ENCODE peak calls at places on chromosomes 12 and 14, in five cellular contexts. One of them, this sample, is unnamed.

GRCh38 chr12:131565256-131566005 is 145.5 kb upstream of the SFSWAP start:
- DNase-seq in HuH-7: no peak
- DNase-seq in NCI-H1092: no peak
- DNase-seq in astrocyte of the hippocampus: no peak
- DNase-seq in GM06990: no peak
- DNase-seq in this sample: no peak

GRCh38 chr12:78402366-78403134 is 462.0 kb upstream of the SYT1 start:
- DNase-seq in HuH-7: no peak
- DNase-seq in NCI-H1092: no peak
- DNase-seq in astrocyte of the hippocampus: peak
- DNase-seq in GM06990: no peak
- DNase-seq in this sample: no peak

GRCh38 chr12:89969098-89969497 is 260.5 kb upstream of the ATP2B1 start:
- DNase-seq in HuH-7: no peak
- DNase-seq in NCI-H1092: no peak
- DNase-seq in astrocyte of the hippocampus: no peak
- DNase-seq in GM06990: no peak
- DNase-seq in this sample: no peak

GRCh38 chr14:57486767-57487379 is 6.8 kb downstream of the CCDC198 start:
- DNase-seq in HuH-7: peak
- DNase-seq in NCI-H1092: peak
- DNase-seq in astrocyte of the hippocampus: peak
- DNase-seq in GM06990: no peak
- DNase-seq in this sample: peak

GRCh38 chr12:95102916-95103671 is 29.7 kb upstream of the NR2C1 start:
- DNase-seq in HuH-7: no peak
- DNase-seq in NCI-H1092: peak
- DNase-seq in astrocyte of the hippocampus: peak
- DNase-seq in GM06990: peak
- DNase-seq in this sample: no peak

GRCh38 chr12:46177842-46178608 is 90.8 kb downstream of the SLC38A1 start:
- DNase-seq in HuH-7: no peak
- DNase-seq in NCI-H1092: no peak
- DNase-seq in astrocyte of the hippocampus: no peak
- DNase-seq in GM06990: peak
- DNase-seq in this sample: no peak

GRCh38 chr12:108063192-108063591 is 65.9 kb upstream of the WSCD2 start:
- DNase-seq in HuH-7: peak
- DNase-seq in NCI-H1092: no peak
- DNase-seq in astrocyte of the hippocampus: no peak
- DNase-seq in GM06990: no peak
- DNase-seq in this sample: no peak

GRCh38 chr14:93991212-93991611 is 5.9 kb upstream of the CCDC197 start:
- DNase-seq in HuH-7: no peak
- DNase-seq in NCI-H1092: no peak
- DNase-seq in astrocyte of the hippocampus: no peak
- DNase-seq in GM06990: no peak
- DNase-seq in this sample: no peak

GRCh38 chr14:32397871-32398640 is 69.0 kb downstream of the AKAP6 start:
- DNase-seq in HuH-7: no peak
- DNase-seq in NCI-H1092: no peak
- DNase-seq in astrocyte of the hippocampus: peak
- DNase-seq in GM06990: no peak
- DNase-seq in this sample: no peak

GRCh38 chr14:23114669-23115491 is 4.2 kb downstream of the CEBPE start:
- DNase-seq in HuH-7: no peak
- DNase-seq in NCI-H1092: no peak
- DNase-seq in astrocyte of the hippocampus: peak
- DNase-seq in GM06990: no peak
- DNase-seq in this sample: no peak

GRCh38 chr14:99213101-99213500 is 58.9 kb downstream of the BCL11B start:
- DNase-seq in HuH-7: no peak
- DNase-seq in NCI-H1092: no peak
- DNase-seq in astrocyte of the hippocampus: no peak
- DNase-seq in GM06990: no peak
- DNase-seq in this sample: no peak

GRCh38 chr14:62532186-62532585 is 513.1 kb downstream of the KCNH5 start:
- DNase-seq in HuH-7: no peak
- DNase-seq in NCI-H1092: no peak
- DNase-seq in astrocyte of the hippocampus: peak
- DNase-seq in GM06990: no peak
- DNase-seq in this sample: no peak

GRCh38 chr12:53500119-53500775 is 836 bp upstream of the TARBP2 start:
- DNase-seq in HuH-7: peak
- DNase-seq in NCI-H1092: no peak
- DNase-seq in astrocyte of the hippocampus: peak
- DNase-seq in GM06990: no peak
- DNase-seq in this sample: no peak

GRCh38 chr14:23160924-23161522 is 22.4 kb downstream of the SLC7A8 start:
- DNase-seq in HuH-7: no peak
- DNase-seq in NCI-H1092: no peak
- DNase-seq in astrocyte of the hippocampus: peak
- DNase-seq in GM06990: no peak
- DNase-seq in this sample: no peak

GRCh38 chr14:58697927-58698641 is 60.3 kb downstream of the DACT1 start:
- DNase-seq in HuH-7: no peak
- DNase-seq in NCI-H1092: peak
- DNase-seq in astrocyte of the hippocampus: no peak
- DNase-seq in GM06990: no peak
- DNase-seq in this sample: peak

GRCh38 chr12:40229690-40230651 is 5.2 kb downstream of the LRRK2 start:
- DNase-seq in HuH-7: no peak
- DNase-seq in NCI-H1092: no peak
- DNase-seq in astrocyte of the hippocampus: no peak
- DNase-seq in GM06990: no peak
- DNase-seq in this sample: no peak

GRCh38 chr14:68462683-68463082 is 330.2 kb downstream of the ZFP36L1 start:
- DNase-seq in HuH-7: no peak
- DNase-seq in NCI-H1092: no peak
- DNase-seq in astrocyte of the hippocampus: peak
- DNase-seq in GM06990: no peak
- DNase-seq in this sample: no peak